ENCODE peak calls at places on chromosomes 1 and 21, in six cellular contexts. R, M, C, Q, U and E are unnamed samples.
A peak's percentile ranks its signal among the peaks of the same experiment; 100 is the strongest.

GRCh38 chr1:102886638-102887037 is 221.7 kb downstream of the COL11A1 start:
- DNase-seq in M (no peak), C (no peak), Q (no peak), U (no peak), R (no peak), E (no peak)

GRCh38 chr1:236904874-236905741 is 99.1 kb downstream of the MT1HL1 start:
- DNase-seq in R (peak; percentile 34), U (peak; percentile 91), Q (no peak), M (peak; percentile 70), C (no peak), E (no peak)

GRCh38 chr21:16579538-16579937 is 849.8 kb downstream of the USP25 start:
- DNase-seq in C (no peak), Q (no peak), M (no peak), U (no peak), R (no peak), E (no peak)

GRCh38 chr1:64598100-64598571 is 128.2 kb downstream of the CACHD1 start:
- DNase-seq in U (no peak), C (no peak), Q (no peak), R (peak; percentile 15), M (no peak), E (no peak)

GRCh38 chr1:54222711-54223110 is 22.7 kb downstream of the MRPL37 start:
- DNase-seq in U (no peak), C (no peak), R (no peak), M (no peak), Q (no peak), E (no peak)

GRCh38 chr1:181482521-181483083 is 715 bp upstream of the CACNA1E start:
- DNase-seq in U (no peak), R (peak; percentile 39), Q (peak; percentile 84), M (no peak), C (peak; percentile 76), E (peak; percentile 83)

GRCh38 chr1:99481391-99481996 is 164.4 kb upstream of the PALMD start:
- DNase-seq in U (peak; percentile 60), R (peak; percentile 38), Q (no peak), C (peak; percentile 30), M (peak; percentile 49), E (peak; percentile 70)

GRCh38 chr1:200323856-200324400 is 85.9 kb downstream of the ZNF281 start:
- DNase-seq in Q (no peak), C (no peak), R (no peak), M (no peak), U (no peak), E (no peak)

GRCh38 chr1:213519098-213519497 is 468.1 kb downstream of the RPS6KC1 start:
- DNase-seq in U (peak; percentile 40), M (no peak), Q (no peak), C (peak; percentile 38), R (no peak), E (no peak)

GRCh38 chr1:152024228-152024627 is 12.6 kb downstream of the S100A11 start:
- DNase-seq in C (no peak), R (no peak), Q (no peak), M (no peak), U (no peak), E (no peak)

GRCh38 chr1:235910357-235911299 is 43.9 kb upstream of the LYST start:
- DNase-seq in M (peak; percentile 93), Q (no peak), R (no peak), C (peak; percentile 50), U (peak; percentile 28), E (peak; percentile 81)

GRCh38 chr1:31344503-31344902 is 28.4 kb downstream of the FABP3 start:
- DNase-seq in M (no peak), U (no peak), R (no peak), Q (no peak), C (no peak), E (no peak)

GRCh38 chr21:24976238-24976637 is 631.0 kb downstream of the MRPL39 start:
- DNase-seq in Q (no peak), R (no peak), M (no peak), U (no peak), C (no peak), E (no peak)

DNA sequence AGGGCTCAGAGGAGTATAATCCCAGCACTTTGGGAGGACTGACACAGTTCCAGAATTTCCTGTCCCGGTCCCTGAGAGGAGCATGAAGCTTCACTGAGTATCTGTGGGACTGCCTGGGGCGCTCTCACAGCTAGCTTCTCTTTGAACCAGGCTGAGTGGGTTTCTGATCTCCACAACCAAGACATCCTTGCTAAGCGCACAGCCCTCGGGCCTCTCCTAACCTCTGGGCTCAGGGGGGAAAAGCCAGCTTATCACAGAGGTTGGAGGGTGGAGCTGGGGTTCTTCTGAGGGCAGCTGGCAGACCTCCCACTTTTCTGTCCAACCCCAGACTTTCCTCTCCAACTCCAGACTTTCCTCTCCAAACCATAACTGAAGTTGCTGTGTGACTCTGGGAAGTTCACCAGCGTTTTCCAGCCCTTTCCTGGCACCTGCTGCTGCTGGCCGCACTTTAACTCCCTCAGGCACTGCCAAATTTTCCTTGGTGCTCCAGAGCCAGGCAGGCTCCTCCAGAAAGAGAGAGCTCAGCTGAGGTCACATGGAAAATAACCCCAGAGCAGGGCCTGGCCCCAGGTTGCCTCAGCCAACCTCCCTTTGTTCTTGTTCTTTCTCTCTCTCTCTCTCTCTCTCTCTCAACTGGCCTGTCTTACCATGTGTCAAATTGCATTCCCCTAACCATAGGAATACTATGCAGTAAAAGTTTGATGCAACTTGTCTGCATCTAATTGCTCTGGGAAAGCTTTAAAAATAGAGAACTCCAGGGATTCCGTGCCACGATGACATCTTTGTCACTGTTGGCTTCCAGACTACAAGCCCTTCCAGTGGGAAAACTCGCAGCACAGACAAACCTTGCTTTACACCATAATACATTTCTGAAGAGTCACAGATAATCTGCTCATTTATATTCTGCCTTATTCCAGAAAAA is 49.5 kb downstream of the OLFML2B start:
- DNase-seq in C (no peak), U (no peak), Q (no peak), R (no peak), M (no peak), E (no peak)
- TF ChIP-seq JUND in C (no peak), U (no peak), Q (no peak), R (no peak), M (no peak), E (no peak)

DNA sequence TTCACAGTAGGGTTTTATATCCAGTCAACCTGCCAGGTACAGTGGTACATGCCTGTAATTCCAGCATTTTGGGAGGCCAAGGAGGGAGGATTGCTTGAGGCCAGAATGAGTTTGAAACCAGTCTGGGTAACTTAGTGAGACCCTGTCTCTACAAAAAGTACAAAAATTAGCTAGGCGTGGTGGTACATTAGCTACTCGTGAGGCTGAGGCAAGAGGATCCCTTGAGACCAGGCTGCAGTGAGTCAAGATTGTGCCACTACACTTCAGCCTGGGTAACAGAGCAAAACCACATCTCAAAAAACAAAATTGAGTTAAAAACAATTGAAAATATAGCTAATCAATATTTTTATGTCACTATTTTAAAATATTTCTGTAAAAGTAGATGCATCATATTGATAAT is 33.2 kb downstream of the DDI2 start:
- DNase-seq in U (no peak), R (no peak), C (no peak), M (no peak), Q (no peak), E (no peak)
- TF ChIP-seq JUND in U (no peak), R (no peak), C (no peak), M (no peak), Q (no peak), E (no peak)

GRCh38 chr1:167442142-167442848 is 76.0 kb downstream of the CD247 start:
- DNase-seq in M (peak; percentile 77), C (peak; percentile 91), R (peak; percentile 92), Q (peak; percentile 92), U (peak; percentile 70), E (peak; percentile 93)
- TF ChIP-seq JUND in M (no peak), C (no peak), R (peak; percentile 15), Q (no peak), U (no peak), E (no peak)

GRCh38 chr1:167499657-167500056 is 18.7 kb downstream of the CD247 start:
- DNase-seq in M (no peak), R (no peak), U (no peak), Q (no peak), C (no peak), E (no peak)

GRCh38 chr1:167499106-167499505 is 19.2 kb downstream of the CD247 start:
- DNase-seq in C (no peak), M (no peak), R (no peak), Q (peak; percentile 10), U (no peak), E (no peak)

GRCh38 chr1:167501513-167502191 is 16.7 kb downstream of the CD247 start:
- DNase-seq in Q (peak; percentile 42), R (no peak), U (no peak), C (no peak), M (no peak), E (no peak)

GRCh38 chr1:167502192-167502551 is 16.2 kb downstream of the CD247 start:
- DNase-seq in Q (no peak), C (no peak), R (no peak), U (no peak), M (no peak), E (no peak)

DNA sequence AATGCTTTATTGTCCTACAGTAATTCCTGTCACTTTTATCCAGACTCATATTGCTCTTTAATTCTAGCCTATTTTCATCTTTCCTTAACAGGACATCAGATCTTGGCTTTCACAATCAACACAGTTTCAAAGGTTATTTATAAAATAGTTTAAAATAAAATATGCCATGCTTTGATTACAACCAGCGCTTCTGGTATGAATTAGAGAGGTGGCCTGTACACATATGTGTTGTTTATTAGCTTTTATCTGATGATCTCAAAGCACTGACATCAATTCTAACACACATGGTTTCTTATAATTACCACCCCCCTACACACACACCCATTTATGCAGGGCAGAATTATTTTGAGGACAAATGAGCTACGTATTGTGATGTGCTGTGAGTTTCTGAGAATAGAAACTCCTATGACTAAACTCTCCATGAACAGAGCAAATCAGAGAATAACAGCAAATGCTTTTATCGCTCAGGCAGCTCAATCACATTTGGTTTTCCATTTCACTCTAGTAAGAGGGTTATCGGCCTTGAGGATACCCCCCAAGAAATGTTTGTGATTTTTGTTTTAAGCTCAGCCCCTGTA is 18.0 kb downstream of the CD247 start:
- DNase-seq in R (no peak), M (no peak), U (no peak), Q (no peak), C (peak; percentile 47), E (no peak)
- TF ChIP-seq JUND in R (no peak), M (no peak), U (no peak), Q (no peak), C (no peak), E (no peak)

GRCh38 chr1:17588048-17588781 is 48.7 kb downstream of the ARHGEF10L start:
- DNase-seq in U (peak; percentile 96), C (peak; percentile 89), Q (no peak), R (no peak), M (no peak), E (no peak)

GRCh38 chr1:17584539-17584938 is 45.0 kb downstream of the ARHGEF10L start:
- DNase-seq in Q (no peak), R (no peak), U (no peak), M (no peak), C (no peak), E (no peak)

GRCh38 chr1:17587693-17588047 is 48.2 kb downstream of the ARHGEF10L start:
- DNase-seq in M (no peak), R (no peak), U (peak; percentile 75), Q (no peak), C (no peak), E (no peak)

GRCh38 chr1:17585266-17585987 is 45.9 kb downstream of the ARHGEF10L start:
- DNase-seq in U (no peak), Q (no peak), M (no peak), R (no peak), C (no peak), E (no peak)

GRCh38 chr1:17586172-17586963 is 46.9 kb downstream of the ARHGEF10L start:
- DNase-seq in U (no peak), C (no peak), R (no peak), Q (no peak), M (no peak), E (no peak)
- TF ChIP-seq JUND in U (no peak), C (peak; percentile 65), R (no peak), Q (no peak), M (no peak), E (no peak)